ENCODE peak calls at places on chromosomes 13 and 19, in four cellular contexts. One of them, this sample, is unnamed. For H3K27me3, the result is how much of the 10 kb centered on the place peaks cover.

GRCh38 chr13:60617863-60618733 is 221.1 kb downstream of the TDRD3 start:
- DNase-seq in HCT116: no peak
- DNase-seq in HepG2: peak
- DNase-seq in MM.1S: no peak
- DNase-seq in this sample: no peak

GRCh38 chr13:101706651-101707050 is 254.2 kb downstream of the ITGBL1 start:
- DNase-seq in HepG2: peak
- DNase-seq in MM.1S: no peak
- DNase-seq in HCT116: no peak
- DNase-seq in this sample: peak

GRCh38 chr19:19475845-19476828 is 39.2 kb downstream of the TSSK6 start:
- DNase-seq in HepG2: peak
- DNase-seq in MM.1S: no peak
- DNase-seq in HCT116: no peak
- DNase-seq in this sample: no peak

GRCh38 chr13:109595466-109595865 is 190.9 kb downstream of the IRS2 start:
- DNase-seq in MM.1S: no peak
- DNase-seq in HCT116: no peak
- DNase-seq in HepG2: no peak
- DNase-seq in this sample: no peak

GRCh38 chr19:58181902-58182576 is 822 bp upstream of the ZNF274 start:
- DNase-seq in HCT116: no peak
- DNase-seq in MM.1S: peak
- DNase-seq in HepG2: peak
- DNase-seq in this sample: peak

GRCh38 chr13:43303040-43303729 is 279.8 kb downstream of the DNAJC15 start:
- DNase-seq in HepG2: peak
- DNase-seq in HCT116: no peak
- DNase-seq in MM.1S: peak
- DNase-seq in this sample: peak

GRCh38 chr13:39023316-39023715 is 14.6 kb downstream of the PROSER1 start:
- DNase-seq in HepG2: no peak
- DNase-seq in HCT116: no peak
- DNase-seq in MM.1S: no peak
- DNase-seq in this sample: no peak

GRCh38 chr13:54742984-54743383 is 1714.4 kb downstream of the OLFM4 start:
- DNase-seq in HCT116: no peak
- DNase-seq in MM.1S: no peak
- DNase-seq in HepG2: no peak
- DNase-seq in this sample: no peak

GRCh38 chr13:73984949-73985691 is 149.1 kb downstream of the KLF12 start:
- DNase-seq in HepG2: no peak
- DNase-seq in HCT116: no peak
- DNase-seq in MM.1S: no peak
- DNase-seq in this sample: peak

GRCh38 chr13:46184277-46184699 is 2.3 kb upstream of the LCP1 start:
- DNase-seq in MM.1S: peak
- DNase-seq in HCT116: peak
- DNase-seq in HepG2: peak
- DNase-seq in this sample: peak

GRCh38 chr19:39846678-39847486 is 703 bp upstream of the FBL start:
- DNase-seq in MM.1S: no peak
- DNase-seq in HepG2: no peak
- DNase-seq in HCT116: no peak
- DNase-seq in this sample: no peak

GRCh38 chr13:46124967-46125933 is 20.4 kb upstream of the CPB2 start:
- DNase-seq in HepG2: no peak
- DNase-seq in HCT116: no peak
- DNase-seq in MM.1S: no peak
- DNase-seq in this sample: no peak

GRCh38 chr13:111429064-111429558 is 108.7 kb downstream of the TEX29 start:
- DNase-seq in MM.1S: no peak
- DNase-seq in HCT116: peak
- DNase-seq in HepG2: peak
- DNase-seq in this sample: peak

GRCh38 chr13:91313103-91313502 is 34.4 kb upstream of the MIR17HG start:
- DNase-seq in HCT116: no peak
- DNase-seq in HepG2: peak
- DNase-seq in MM.1S: peak
- DNase-seq in this sample: peak

GRCh38 chr13:97426695-97427094 is 7.3 kb upstream of the RAP2A start:
- DNase-seq in HCT116: no peak
- DNase-seq in HepG2: peak
- DNase-seq in MM.1S: no peak
- DNase-seq in this sample: no peak

GRCh38 chr19:33813391-33814101 is 16.9 kb downstream of the KCTD15 start:
- DNase-seq in MM.1S: no peak
- DNase-seq in HepG2: no peak
- DNase-seq in HCT116: no peak
- DNase-seq in this sample: no peak

GRCh38 chr13:63699948-63700347 is 2284.3 kb upstream of the PCDH20 start:
- DNase-seq in HCT116: no peak
- DNase-seq in MM.1S: no peak
- DNase-seq in HepG2: no peak
- DNase-seq in this sample: no peak

GRCh38 chr13:25232937-25233515 is 54.3 kb downstream of the MTMR6 start:
- DNase-seq in HepG2: peak
- DNase-seq in MM.1S: no peak
- DNase-seq in HCT116: peak
- DNase-seq in this sample: no peak

GRCh38 chr19:40466219-40467006 is at the start of gene SPTBN4:
- DNase-seq in MM.1S: no peak
- DNase-seq in HepG2: no peak
- DNase-seq in HCT116: no peak
- DNase-seq in this sample: no peak

GRCh38 chr13:77565635-77566034 is 30.1 kb downstream of the SCEL start:
- DNase-seq in MM.1S: peak
- DNase-seq in HepG2: peak
- DNase-seq in HCT116: peak
- DNase-seq in this sample: no peak

GRCh38 chr19:55166530-55167268 is at the start of gene DNAAF3:
- DNase-seq in HCT116: peak
- DNase-seq in HepG2: peak
- DNase-seq in MM.1S: peak
- DNase-seq in this sample: peak

GRCh38 chr13:20231839-20232555 is at the start of gene GJB6:
- DNase-seq in HepG2: no peak
- DNase-seq in MM.1S: no peak
- DNase-seq in HCT116: no peak
- DNase-seq in this sample: no peak

GRCh38 chr19:54817670-54818536 is 1.6 kb downstream of the KIR3DL1 start:
- DNase-seq in MM.1S: no peak
- DNase-seq in HCT116: no peak
- DNase-seq in HepG2: no peak
- DNase-seq in this sample: no peak

GRCh38 chr19:51479531-51480331 is 1.4 kb downstream of the CEACAM18 start:
- DNase-seq in HCT116: no peak
- DNase-seq in HepG2: no peak
- DNase-seq in MM.1S: no peak
- DNase-seq in this sample: no peak

GRCh38 chr19:1905863-1906375 is 720 bp downstream of the ADAT3 start:
- DNase-seq in HepG2: no peak
- DNase-seq in MM.1S: no peak
- DNase-seq in HCT116: no peak
- DNase-seq in this sample: no peak

GRCh38 chr13:33205804-33206221 is 79.7 kb downstream of the STARD13 start:
- DNase-seq in HepG2: no peak
- DNase-seq in MM.1S: peak
- DNase-seq in HCT116: no peak
- DNase-seq in this sample: no peak

GRCh38 chr13:62702502-62702901 is 1286.9 kb upstream of the PCDH20 start:
- DNase-seq in HCT116: no peak
- DNase-seq in MM.1S: no peak
- DNase-seq in HepG2: no peak
- DNase-seq in this sample: no peak

DNA sequence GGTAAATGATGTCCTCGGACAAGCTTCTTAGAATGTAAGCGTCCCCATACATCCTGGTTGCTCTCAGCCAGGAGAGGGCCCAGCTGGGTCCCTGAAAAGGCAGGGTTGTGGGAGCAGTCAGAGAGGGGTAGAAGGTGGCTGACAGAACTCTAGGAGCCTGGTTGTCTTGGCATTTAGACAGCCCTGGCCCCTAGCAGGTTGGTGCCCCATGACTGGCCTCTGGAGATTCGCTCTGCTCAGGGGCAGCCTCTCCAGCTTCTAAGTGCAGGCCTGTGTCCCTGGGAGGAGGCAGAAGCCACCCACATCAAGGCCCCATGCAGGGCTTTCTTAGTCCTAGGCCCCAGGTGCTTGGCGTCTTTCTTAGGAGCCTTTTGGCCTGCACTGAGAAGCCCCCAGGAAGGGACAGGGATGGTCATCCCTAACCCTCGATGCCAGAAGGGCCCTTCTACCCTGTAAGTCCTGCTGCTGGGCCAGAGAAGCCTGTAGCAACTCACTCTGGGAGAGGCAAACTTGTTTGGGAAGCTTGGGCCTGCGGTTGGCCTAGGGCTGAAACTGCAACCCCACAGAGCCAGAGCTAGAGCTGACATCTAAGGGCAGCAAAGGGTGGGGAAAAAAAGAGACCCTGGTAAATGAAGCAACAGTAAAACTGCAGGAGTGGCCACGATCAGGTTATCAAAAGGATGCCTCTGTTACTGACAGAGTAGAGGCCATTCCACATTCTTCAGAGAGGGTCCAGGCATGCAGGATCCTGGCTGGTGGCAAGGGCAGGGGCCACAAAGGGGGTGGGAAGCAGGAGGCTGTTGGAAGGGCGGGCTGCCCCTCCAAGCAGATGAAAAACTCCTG is 2.9 kb upstream of the CDX2 start:
- DNase-seq in HCT116: no peak
- DNase-seq in MM.1S: no peak
- DNase-seq in HepG2: no peak
- DNase-seq in this sample: no peak
- H3K27me3 ChIP-seq in HCT116: under half
- H3K27me3 ChIP-seq in MM.1S: under half
- H3K27me3 ChIP-seq in HepG2: half or more
- H3K27me3 ChIP-seq in this sample: under half

GRCh38 chr19:3178973-3179738 is 587 bp downstream of the S1PR4 start:
- DNase-seq in MM.1S: no peak
- DNase-seq in HepG2: no peak
- DNase-seq in HCT116: no peak
- DNase-seq in this sample: no peak

GRCh38 chr19:3175761-3176714 is 2.5 kb upstream of the S1PR4 start:
- DNase-seq in MM.1S: no peak
- DNase-seq in HCT116: peak
- DNase-seq in HepG2: no peak
- DNase-seq in this sample: no peak

GRCh38 chr19:3178377-3178972 is at the start of gene S1PR4:
- DNase-seq in HCT116: no peak
- DNase-seq in MM.1S: no peak
- DNase-seq in HepG2: no peak
- DNase-seq in this sample: peak

GRCh38 chr19:3179739-3180293 is 1.2 kb downstream of the S1PR4 start:
- DNase-seq in HCT116: no peak
- DNase-seq in MM.1S: no peak
- DNase-seq in HepG2: no peak
- DNase-seq in this sample: peak

GRCh38 chr19:3176715-3177501 is 1.7 kb upstream of the S1PR4 start:
- DNase-seq in HCT116: peak
- DNase-seq in MM.1S: no peak
- DNase-seq in HepG2: no peak
- DNase-seq in this sample: no peak
- H3K4me2 ChIP-seq in HCT116: peak
- H3K4me2 ChIP-seq in MM.1S: no peak
- H3K4me2 ChIP-seq in HepG2: no peak
- H3K4me2 ChIP-seq in this sample: peak

DNA sequence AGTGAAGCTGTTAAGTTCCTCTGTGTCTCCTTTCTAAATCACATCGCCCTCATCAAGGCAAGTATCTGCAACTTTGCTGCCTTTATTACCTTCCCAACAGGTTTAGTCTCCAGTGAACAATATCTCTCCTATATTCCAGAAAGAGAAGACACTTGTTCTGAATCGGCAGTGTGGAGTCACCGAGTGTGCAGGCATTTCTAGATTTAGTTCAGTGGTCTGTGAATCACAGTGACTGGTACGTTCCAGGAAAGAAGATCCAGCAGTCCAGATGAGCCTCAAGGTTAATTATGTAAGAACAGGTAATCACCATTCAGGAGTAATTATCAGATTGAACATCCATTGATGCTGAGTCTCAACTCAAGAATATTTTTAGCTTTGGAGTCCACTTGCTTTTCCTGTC is 497.0 kb downstream of the FOXO1 start:
- DNase-seq in MM.1S: no peak
- DNase-seq in HCT116: no peak
- DNase-seq in HepG2: no peak
- DNase-seq in this sample: no peak
- TF ChIP-seq EZH2 in MM.1S: no peak
- TF ChIP-seq EZH2 in HCT116: no peak
- TF ChIP-seq EZH2 in HepG2: no peak
- TF ChIP-seq EZH2 in this sample: no peak

GRCh38 chr19:30228113-30228725 is 144.0 kb upstream of the ZNF536 start:
- DNase-seq in MM.1S: no peak
- DNase-seq in HepG2: no peak
- DNase-seq in HCT116: no peak
- DNase-seq in this sample: no peak
- H3K27me3 ChIP-seq in MM.1S: half or more
- H3K27me3 ChIP-seq in HepG2: half or more
- H3K27me3 ChIP-seq in HCT116: under half
- H3K27me3 ChIP-seq in this sample: under half

GRCh38 chr19:29944415-29945012 is 2.5 kb downstream of the URI1 start:
- DNase-seq in HepG2: no peak
- DNase-seq in MM.1S: no peak
- DNase-seq in HCT116: no peak
- DNase-seq in this sample: no peak
- H3K4me2 ChIP-seq in HepG2: peak
- H3K4me2 ChIP-seq in MM.1S: no peak
- H3K4me2 ChIP-seq in HCT116: no peak
- H3K4me2 ChIP-seq in this sample: peak

DNA sequence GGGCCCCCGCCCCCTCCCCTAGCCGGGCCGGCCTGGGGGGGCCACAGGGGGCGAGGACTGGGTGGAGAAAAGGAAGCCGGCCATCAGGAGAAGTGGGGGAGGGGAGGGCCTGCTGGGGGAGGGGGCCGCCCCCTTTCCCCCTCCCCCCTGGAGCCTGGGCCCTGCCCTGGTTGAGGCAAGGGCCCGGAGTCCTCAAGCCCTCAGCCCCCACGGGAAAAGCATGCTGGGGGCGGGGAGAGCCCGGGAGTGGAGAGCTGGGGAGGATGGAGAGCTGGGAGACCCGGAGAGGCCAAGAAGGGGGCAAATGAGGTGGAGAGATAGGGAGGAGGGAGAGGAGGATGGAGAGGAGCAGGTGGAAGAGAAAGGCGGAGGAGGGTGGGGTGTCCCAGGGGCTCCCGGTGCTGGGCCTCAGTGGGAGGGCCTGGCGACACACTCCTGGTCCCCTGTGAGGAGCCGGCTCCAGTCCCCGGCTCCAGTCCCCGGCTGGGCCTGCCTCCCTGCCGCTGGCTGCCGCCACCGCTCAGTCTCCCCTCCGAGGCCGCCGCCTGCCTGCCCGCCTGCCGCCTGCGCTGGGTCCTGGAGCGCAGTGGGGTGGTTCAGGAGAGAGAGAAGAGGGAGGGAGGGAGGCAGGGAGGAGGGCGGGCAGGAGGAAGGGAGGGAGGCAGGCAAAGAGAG is at the start of gene GRIK5:
- DNase-seq in HepG2: no peak
- DNase-seq in HCT116: no peak
- DNase-seq in MM.1S: no peak
- DNase-seq in this sample: no peak
- TF ChIP-seq EZH2 in HepG2: no peak
- TF ChIP-seq EZH2 in HCT116: no peak
- TF ChIP-seq EZH2 in MM.1S: no peak
- TF ChIP-seq EZH2 in this sample: no peak

GRCh38 chr19:6374179-6374709 is 1.5 kb downstream of the PSPN start:
- DNase-seq in HCT116: no peak
- DNase-seq in HepG2: no peak
- DNase-seq in MM.1S: no peak
- DNase-seq in this sample: no peak
- H3K27me3 ChIP-seq in HCT116: under half
- H3K27me3 ChIP-seq in HepG2: under half
- H3K27me3 ChIP-seq in MM.1S: under half
- H3K27me3 ChIP-seq in this sample: under half